ENCODE peak calls at places on chromosomes 3 and 15, in nine cellular contexts. S, Q, J, E, V, K, N, D and W are unnamed samples.

GRCh38 chr15:32105258-32106248 is 75.2 kb downstream of the CHRNA7 start:
- DNase-seq in S (no peak), Q (no peak), J (no peak), E (no peak), V (no peak), K (no peak), N (no peak), D (no peak), W (no peak)

GRCh38 chr3:45131201-45131600 is 15.0 kb downstream of the CDCP1 start:
- DNase-seq in S (no peak), Q (no peak), J (no peak), E (no peak), V (no peak), K (no peak), N (peak), D (no peak), W (no peak)

GRCh38 chr15:42879390-42879912 is 41.1 kb downstream of the TTBK2 start:
- DNase-seq in S (no peak), Q (no peak), J (no peak), E (no peak), V (no peak), K (no peak), N (no peak), D (no peak), W (no peak)

GRCh38 chr15:69847625-69848024 is 250.1 kb downstream of the TLE3 start:
- DNase-seq in S (no peak), Q (no peak), J (no peak), E (no peak), V (no peak), K (no peak), N (peak), D (no peak), W (no peak)

GRCh38 chr3:113174806-113175490 is 36.4 kb upstream of the BOC start:
- DNase-seq in S (no peak), Q (no peak), J (peak), E (no peak), V (no peak), K (no peak), N (no peak), D (no peak), W (no peak)

GRCh38 chr3:16182183-16182582 is 7.7 kb downstream of the GALNT15 start:
- DNase-seq in S (no peak), Q (no peak), J (no peak), E (no peak), V (no peak), K (no peak), N (peak), D (no peak), W (no peak)

GRCh38 chr3:123027292-123028232 is at the start of gene SEMA5B:
- DNase-seq in S (no peak), Q (no peak), J (no peak), E (peak), V (peak), K (no peak), N (peak), D (no peak), W (no peak)

GRCh38 chr15:85974348-85974705 is 105.3 kb upstream of the AGBL1 start:
- DNase-seq in S (no peak), Q (no peak), J (no peak), E (no peak), V (no peak), K (no peak), N (no peak), D (no peak), W (no peak)

GRCh38 chr3:111874177-111874820 is 15.2 kb downstream of the PHLDB2 start:
- DNase-seq in S (no peak), Q (no peak), J (peak), E (no peak), V (no peak), K (no peak), N (peak), D (no peak), W (no peak)

GRCh38 chr3:64048631-64049061 is 25.4 kb upstream of the PSMD6 start:
- DNase-seq in S (no peak), Q (no peak), J (peak), E (no peak), V (no peak), K (no peak), N (peak), D (no peak), W (no peak)

GRCh38 chr3:45187597-45188210 is 38.4 kb downstream of the TMEM158 start:
- DNase-seq in S (no peak), Q (no peak), J (peak), E (no peak), V (no peak), K (no peak), N (no peak), D (no peak), W (no peak)

GRCh38 chr3:16480861-16481569 is 32.5 kb downstream of the RFTN1 start:
- DNase-seq in S (no peak), Q (no peak), J (peak), E (no peak), V (no peak), K (no peak), N (peak), D (no peak), W (no peak)

GRCh38 chr3:29802057-29802456 is 521.2 kb downstream of the RBMS3 start:
- DNase-seq in S (no peak), Q (no peak), J (no peak), E (no peak), V (no peak), K (no peak), N (no peak), D (no peak), W (no peak)

GRCh38 chr3:111923095-111923771 is 55.6 kb upstream of the ABHD10 start:
- DNase-seq in S (no peak), Q (no peak), J (no peak), E (no peak), V (no peak), K (no peak), N (peak), D (no peak), W (no peak)

GRCh38 chr3:178475062-178475461 is 61.2 kb upstream of the KCNMB2 start:
- DNase-seq in S (no peak), Q (no peak), J (no peak), E (no peak), V (no peak), K (no peak), N (no peak), D (no peak), W (no peak)

GRCh38 chr3:98612996-98613517 is 19.6 kb upstream of the CPOX start:
- DNase-seq in S (no peak), Q (no peak), J (no peak), E (no peak), V (no peak), K (no peak), N (peak), D (no peak), W (no peak)

GRCh38 chr15:38532728-38533127 is 31.9 kb downstream of the RASGRP1 start:
- DNase-seq in S (no peak), Q (no peak), J (no peak), E (no peak), V (no peak), K (no peak), N (no peak), D (no peak), W (no peak)

GRCh38 chr3:55267206-55267930 is 219.7 kb downstream of the WNT5A start:
- DNase-seq in S (no peak), Q (peak), J (peak), E (no peak), V (no peak), K (no peak), N (peak), D (no peak), W (no peak)

GRCh38 chr3:133662256-133662773 is 574 bp upstream of the TOPBP1 start:
- DNase-seq in S (no peak), Q (no peak), J (peak), E (no peak), V (peak), K (no peak), N (peak), D (no peak), W (no peak)

GRCh38 chr3:66037330-66037985 is 1.3 kb downstream of the MAGI1 start:
- DNase-seq in S (no peak), Q (no peak), J (peak), E (no peak), V (no peak), K (no peak), N (peak), D (no peak), W (peak)

GRCh38 chr3:107077391-107077790 is 299.8 kb upstream of the CCDC54 start:
- DNase-seq in S (no peak), Q (no peak), J (no peak), E (no peak), V (no peak), K (no peak), N (no peak), D (no peak), W (no peak)

GRCh38 chr3:136893848-136894443 is 31.9 kb downstream of the NCK1 start:
- DNase-seq in S (no peak), Q (peak), J (peak), E (no peak), V (no peak), K (peak), N (peak), D (no peak), W (no peak)

GRCh38 chr15:74399100-74399499 is 31.7 kb upstream of the CYP11A1 start:
- DNase-seq in S (no peak), Q (no peak), J (no peak), E (no peak), V (no peak), K (no peak), N (no peak), D (no peak), W (no peak)

GRCh38 chr3:107630779-107631178 is 108.0 kb downstream of the BBX start:
- DNase-seq in S (no peak), Q (no peak), J (no peak), E (no peak), V (no peak), K (no peak), N (peak), D (no peak), W (no peak)